ENCODE peak calls at places on chromosome 7, in eight cellular contexts. R is DND-41; K is Karpas-422; B is heart left ventricle; G is CD4-positive, alpha-beta memory T cell; X is upper lobe of right lung; L is fibroblast of lung; Q is neural progenitor cell. W is an unnamed sample.

GRCh38 chr7:151632750-151633515 is 113.2 kb upstream of the RHEB start:
- DNase-seq in R (no peak), K (no peak), B (peak; percentile 75), G (peak; percentile 73), X (peak; percentile 83), L (peak; percentile 35), Q (peak; percentile 74), W (no peak)

GRCh38 chr7:85974176-85974575 is 669.5 kb upstream of the GRM3 start:
- DNase-seq in R (no peak), K (no peak), B (no peak), G (no peak), X (no peak), L (no peak), Q (no peak), W (no peak)

GRCh38 chr7:33183504-33183903 is 54.1 kb downstream of the BBS9 start:
- DNase-seq in R (no peak), K (no peak), B (no peak), G (no peak), X (no peak), L (no peak), Q (peak; percentile 3), W (no peak)

GRCh38 chr7:98163704-98164478 is 47.3 kb upstream of the BHLHA15 start:
- DNase-seq in R (no peak), K (no peak), B (no peak), G (no peak), X (no peak), L (peak; percentile 4), Q (no peak), W (no peak)

GRCh38 chr7:84274029-84274638 is 79.5 kb upstream of the SEMA3A start:
- DNase-seq in R (no peak), K (no peak), B (no peak), G (no peak), X (no peak), L (peak; percentile 33), Q (peak; percentile 81), W (no peak)

GRCh38 chr7:74012842-74013249 is 15.1 kb upstream of the ELN start:
- DNase-seq in R (no peak), K (peak; percentile 89), B (no peak), G (no peak), X (no peak), L (no peak), Q (no peak), W (peak; percentile 68)

GRCh38 chr7:73515184-73515583 is 6.9 kb downstream of the BAZ1B start:
- DNase-seq in R (no peak), K (peak; percentile 88), B (no peak), G (no peak), X (no peak), L (no peak), Q (no peak), W (no peak)

GRCh38 chr7:73451780-73452398 is 18.3 kb downstream of the FZD9 start:
- DNase-seq in R (peak; percentile 40), K (peak; percentile 70), B (no peak), G (peak; percentile 60), X (no peak), L (peak; percentile 77), Q (peak; percentile 57), W (no peak)

GRCh38 chr7:150983893-150984368 is 5.8 kb upstream of the KCNH2 start:
- DNase-seq in R (peak; percentile 54), K (peak; percentile 81), B (no peak), G (peak; percentile 49), X (no peak), L (no peak), Q (peak; percentile 87), W (peak; percentile 84)

GRCh38 chr7:97090761-97091353 is 26.6 kb upstream of the SDHAF3 start:
- DNase-seq in R (no peak), K (no peak), B (no peak), G (no peak), X (no peak), L (no peak), Q (peak; percentile 5), W (peak; percentile 58)

GRCh38 chr7:92810242-92810611 is 26.1 kb downstream of the CDK6 start:
- DNase-seq in R (no peak), K (no peak), B (no peak), G (no peak), X (no peak), L (no peak), Q (no peak), W (no peak)

GRCh38 chr7:140676303-140676702 is 3.6 kb downstream of the ADCK2 start:
- DNase-seq in R (no peak), K (peak; percentile 87), B (no peak), G (no peak), X (no peak), L (no peak), Q (no peak), W (no peak)

GRCh38 chr7:129703751-129704150 is 92.2 kb downstream of the NRF1 start:
- DNase-seq in R (no peak), K (no peak), B (no peak), G (no peak), X (no peak), L (no peak), Q (no peak), W (no peak)

GRCh38 chr7:101245147-101245668 is 327 bp upstream of the FIS1 start:
- DNase-seq in R (no peak), K (no peak), B (peak; percentile 42), G (no peak), X (peak; percentile 63), L (no peak), Q (no peak), W (no peak)

GRCh38 chr7:87370660-87371180 is 25.3 kb downstream of the CROT start:
- DNase-seq in R (no peak), K (no peak), B (no peak), G (no peak), X (no peak), L (peak; percentile 84), Q (no peak), W (no peak)

GRCh38 chr7:1758417-1758858 is 88.4 kb downstream of the ELFN1 start:
- DNase-seq in R (peak; percentile 53), K (peak; percentile 80), B (peak; percentile 63), G (no peak), X (peak; percentile 64), L (peak; percentile 1), Q (peak; percentile 64), W (peak; percentile 28)

GRCh38 chr7:136359333-136359903 is 382.3 kb upstream of the MTPN start:
- DNase-seq in R (no peak), K (peak; percentile 69), B (no peak), G (no peak), X (no peak), L (no peak), Q (no peak), W (no peak)

GRCh38 chr7:129923709-129924108 is 29.1 kb downstream of the UBE2H start:
- DNase-seq in R (no peak), K (no peak), B (no peak), G (no peak), X (no peak), L (peak; percentile 52), Q (no peak), W (no peak)

GRCh38 chr7:98398567-98399372 is 2.1 kb downstream of the BAIAP2L1 start:
- DNase-seq in R (no peak), K (no peak), B (no peak), G (no peak), X (no peak), L (no peak), Q (peak; percentile 9), W (no peak)

GRCh38 chr7:128801667-128802066 is 9.9 kb downstream of the CCDC136 start:
- DNase-seq in R (no peak), K (no peak), B (no peak), G (no peak), X (no peak), L (no peak), Q (no peak), W (no peak)

GRCh38 chr7:7134036-7134435 is 48.3 kb upstream of the C1GALT1 start:
- DNase-seq in R (no peak), K (no peak), B (no peak), G (no peak), X (no peak), L (no peak), Q (no peak), W (no peak)

DNA sequence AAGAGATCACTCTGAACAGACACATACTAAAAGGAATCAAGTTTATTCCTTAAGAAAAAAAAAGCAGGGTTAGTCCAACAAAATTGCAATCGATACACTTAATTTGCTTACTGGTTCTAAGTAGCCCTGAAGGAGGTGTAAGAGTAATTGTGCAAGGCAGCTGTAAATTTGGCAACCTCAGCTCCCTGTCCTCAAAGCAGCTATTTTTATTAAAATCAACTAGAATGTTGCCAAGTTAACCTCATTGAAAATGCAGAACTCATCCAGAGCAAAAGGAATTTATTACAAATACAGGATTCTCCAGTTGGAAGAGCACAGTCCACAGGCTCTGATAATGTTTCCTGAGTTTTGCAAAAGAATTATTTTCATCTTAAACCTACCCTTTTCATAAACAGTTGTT is 691.3 kb downstream of the PHTF2 start:
- DNase-seq in R (no peak), K (no peak), B (no peak), G (no peak), X (no peak), L (peak; percentile 9), Q (no peak), W (no peak)
- H3K4me3 ChIP-seq in R (no peak overlapping the region), K (no peak overlapping the region), B (peak overlapping the region; percentile 34), G (no peak overlapping the region), X (peak overlapping the region; percentile 19), L (no peak overlapping the region), Q (no peak overlapping the region), W (no peak overlapping the region)

GRCh38 chr7:27113991-27114866 is 11.7 kb upstream of the HOXA2 start:
- DNase-seq in R (no peak), K (no peak), B (no peak), G (no peak), X (no peak), L (peak; percentile 64), Q (no peak), W (peak; percentile 77)
- H3K27ac ChIP-seq in R (no peak overlapping the region), K (no peak overlapping the region), B (no peak overlapping the region), G (no peak overlapping the region), X (peak overlapping the region; percentile 85), L (peak overlapping the region; percentile 86), Q (no peak overlapping the region), W (peak overlapping the region; percentile 61)

GRCh38 chr7:30916255-30916654 is 4.6 kb downstream of the AQP1 start:
- DNase-seq in R (no peak), K (no peak), B (peak; percentile 18), G (no peak), X (no peak), L (no peak), Q (no peak), W (no peak)
- H3K4me3 ChIP-seq in R (no peak overlapping the region), K (no peak overlapping the region), B (peak overlapping the region; percentile 63), G (no peak overlapping the region), X (peak overlapping the region; percentile 66), L (no peak overlapping the region), Q (no peak overlapping the region), W (no peak overlapping the region)

GRCh38 chr7:106774768-106775551 is 90.1 kb upstream of the PIK3CG start:
- DNase-seq in R (peak; percentile 48), K (no peak), B (no peak), G (no peak), X (no peak), L (peak; percentile 29), Q (no peak), W (no peak)

GRCh38 chr7:106775552-106775936 is 89.5 kb upstream of the PIK3CG start:
- DNase-seq in R (no peak), K (no peak), B (no peak), G (no peak), X (no peak), L (peak; percentile 75), Q (no peak), W (no peak)

GRCh38 chr7:106777666-106778299 is 87.3 kb upstream of the PIK3CG start:
- DNase-seq in R (no peak), K (no peak), B (no peak), G (no peak), X (peak; percentile 70), L (no peak), Q (no peak), W (no peak)

GRCh38 chr7:106775975-106776607 is 89.0 kb upstream of the PIK3CG start:
- DNase-seq in R (no peak), K (no peak), B (no peak), G (no peak), X (no peak), L (no peak), Q (no peak), W (no peak)

GRCh38 chr7:106776618-106777347 is 88.3 kb upstream of the PIK3CG start:
- DNase-seq in R (no peak), K (no peak), B (no peak), G (no peak), X (no peak), L (no peak), Q (no peak), W (no peak)
- H3K27ac ChIP-seq in R (no peak overlapping the region), K (no peak overlapping the region), B (no peak overlapping the region), G (no peak overlapping the region), X (no peak overlapping the region), L (no peak overlapping the region), Q (no peak overlapping the region), W (no peak overlapping the region)